ENCODE peak calls at places on chromosomes 11 and 22, in five cellular contexts. D is stimulated activated CD8-positive, alpha-beta memory T cell treated with anti-CD3 and anti-CD28 coated beads, Interleukin-4, amount 100 ng/mL, for 24 hours; I is activated naive CD8-positive, alpha-beta T cell treated with anti-CD3 and anti-CD28 coated beads for 36 hours; O is cardiac muscle cell; V is spleen. M is an unnamed sample.

GRCh38 chr22:47914481-47915097 is 1152.1 kb downstream of the TBC1D22A start:
- DNase-seq in I (no peak), V (no peak), O (no peak), D (no peak), M (no peak)

GRCh38 chr11:36628765-36629199 is 30.7 kb upstream of the RAG2 start:
- DNase-seq in D (no peak), O (no peak), I (no peak), V (no peak), M (no peak)

GRCh38 chr11:29432719-29433325 is 584.0 kb downstream of the KCNA4 start:
- DNase-seq in V (no peak), D (no peak), O (peak), I (no peak), M (peak)

GRCh38 chr11:60334005-60334620 is 7.1 kb downstream of the MS4A6E start:
- DNase-seq in D (peak), V (no peak), I (peak), O (peak), M (peak)

GRCh38 chr11:68271023-68271780 is 571 bp downstream of the C11orf24 start:
- DNase-seq in V (peak), O (peak), I (peak), D (peak), M (peak)

GRCh38 chr22:25448435-25449051 is 115.9 kb upstream of the GRK3 start:
- DNase-seq in D (no peak), O (peak), I (peak), V (no peak), M (peak)

GRCh38 chr11:86477495-86478155 is 102.9 kb downstream of the CCDC81 start:
- DNase-seq in V (no peak), D (no peak), I (no peak), O (no peak), M (no peak)

GRCh38 chr11:119205080-119205479 is 1.1 kb upstream of the CBL start:
- DNase-seq in V (peak), O (no peak), D (no peak), I (no peak), M (no peak)

GRCh38 chr22:28801845-28802594 is 1.7 kb upstream of the XBP1 start:
- DNase-seq in D (no peak), I (no peak), V (no peak), O (no peak), M (no peak)

GRCh38 chr11:11078344-11078743 is 220.5 kb upstream of the ZBED5 start:
- DNase-seq in V (no peak), D (no peak), I (no peak), O (no peak), M (no peak)

GRCh38 chr22:44523981-44524759 is 26.1 kb upstream of the RTL6 start:
- DNase-seq in D (no peak), O (peak), V (no peak), I (no peak), M (peak)

GRCh38 chr11:10906521-10906920 is 48.7 kb upstream of the ZBED5 start:
- DNase-seq in D (no peak), O (no peak), V (no peak), I (no peak), M (no peak)

M was measured in hepatocyte.